ENCODE peak calls at places on chromosomes 1 and 21, in ten cellular contexts. Y is tibial nerve, C is retinal pigment epithelial cell, E is WTC11, V is GM13976, S is fibroblast of lung, O is stomach, J is progenitor cell of endocrine pancreas, U is body of pancreas, B is lower leg skin. I is an unnamed sample.

GRCh38 chr1:189939967-189940366 is 537.7 kb downstream of the BRINP3 start:
- DNase-seq in Y (no peak), C (no peak), E (no peak), V (no peak), S (peak), O (no peak), J (no peak), U (no peak), B (no peak), I (no peak)

GRCh38 chr1:207857447-207857846 is 53.5 kb downstream of the CD34 start:
- DNase-seq in Y (no peak), C (no peak), E (no peak), V (no peak), S (no peak), O (no peak), J (no peak), U (no peak), B (no peak), I (no peak)

GRCh38 chr1:164748253-164748899 is 189.4 kb downstream of the PBX1 start:
- DNase-seq in Y (no peak), C (peak), E (no peak), V (no peak), S (peak), O (no peak), J (no peak), U (peak), B (peak), I (no peak)

GRCh38 chr1:153395136-153395685 is 4.3 kb upstream of the S100A8 start:
- DNase-seq in Y (no peak), C (no peak), E (no peak), V (no peak), S (no peak), O (no peak), J (no peak), U (no peak), B (no peak), I (no peak)

GRCh38 chr1:81484284-81484683 is 316.4 kb upstream of the ADGRL2 start:
- DNase-seq in Y (no peak), C (no peak), E (no peak), V (no peak), S (no peak), O (no peak), J (no peak), U (no peak), B (no peak), I (no peak)

GRCh38 chr1:165352442-165353293 is 3.8 kb downstream of the LMX1A start:
- DNase-seq in Y (no peak), C (no peak), E (peak), V (no peak), S (no peak), O (no peak), J (peak), U (no peak), B (no peak), I (no peak)

GRCh38 chr1:20164694-20165202 is 21.1 kb upstream of the UBXN10 start:
- DNase-seq in Y (no peak), C (no peak), E (no peak), V (no peak), S (peak), O (no peak), J (no peak), U (no peak), B (peak), I (no peak)

GRCh38 chr1:50973875-50974617 is 4.0 kb downstream of the CDKN2C start:
- DNase-seq in Y (no peak), C (no peak), E (peak), V (no peak), S (no peak), O (no peak), J (no peak), U (no peak), B (no peak), I (no peak)

GRCh38 chr1:87292684-87293493 is 35.8 kb upstream of the LMO4 start:
- DNase-seq in Y (peak), C (no peak), E (peak), V (peak), S (peak), O (peak), J (peak), U (peak), B (peak), I (peak)

GRCh38 chr1:117613249-117613968 is 7.6 kb downstream of the TENT5C start:
- DNase-seq in Y (no peak), C (no peak), E (no peak), V (no peak), S (no peak), O (no peak), J (no peak), U (no peak), B (no peak), I (no peak)

GRCh38 chr1:47582891-47583608 is 145.2 kb downstream of the FOXD2 start:
- DNase-seq in Y (no peak), C (no peak), E (no peak), V (no peak), S (no peak), O (no peak), J (no peak), U (no peak), B (no peak), I (no peak)

GRCh38 chr21:38621132-38621531 is 122.9 kb upstream of the ERG start:
- DNase-seq in Y (no peak), C (no peak), E (no peak), V (no peak), S (no peak), O (no peak), J (no peak), U (no peak), B (no peak), I (no peak)
- TF ChIP-seq CTCF in Y (no peak), C (no peak), E (no peak), V (no peak), S (no peak), O (no peak), J (no peak), U (no peak), B (no peak), I (no peak)

GRCh38 chr1:181659348-181659957 is 176.1 kb downstream of the CACNA1E start:
- DNase-seq in Y (no peak), C (no peak), E (no peak), V (no peak), S (no peak), O (no peak), J (no peak), U (no peak), B (no peak), I (no peak)
- TF ChIP-seq CTCF in Y (no peak), C (no peak), E (no peak), V (no peak), S (no peak), O (no peak), J (no peak), U (no peak), B (no peak), I (no peak)

GRCh38 chr1:241639653-241640148 is 468 bp downstream of the CHML start:
- DNase-seq in Y (no peak), C (no peak), E (peak), V (no peak), S (peak), O (no peak), J (peak), U (no peak), B (peak), I (peak)
- TF ChIP-seq CTCF in Y (no peak), C (no peak), E (no peak), V (no peak), S (no peak), O (no peak), J (no peak), U (no peak), B (no peak), I (no peak)

GRCh38 chr1:154945962-154946850 is 9.7 kb upstream of the PMVK start:
- DNase-seq in Y (no peak), C (no peak), E (no peak), V (no peak), S (no peak), O (no peak), J (no peak), U (no peak), B (no peak), I (no peak)

GRCh38 chr1:154945160-154945961 is 8.8 kb upstream of the PMVK start:
- DNase-seq in Y (no peak), C (no peak), E (no peak), V (no peak), S (no peak), O (no peak), J (no peak), U (no peak), B (no peak), I (no peak)

GRCh38 chr1:154944422-154945159 is 8.1 kb upstream of the PMVK start:
- DNase-seq in Y (no peak), C (no peak), E (no peak), V (no peak), S (peak), O (no peak), J (no peak), U (no peak), B (no peak), I (no peak)

GRCh38 chr1:154941332-154941995 is 4.9 kb upstream of the PMVK start:
- DNase-seq in Y (no peak), C (no peak), E (peak), V (no peak), S (no peak), O (peak), J (no peak), U (peak), B (no peak), I (no peak)

DNA sequence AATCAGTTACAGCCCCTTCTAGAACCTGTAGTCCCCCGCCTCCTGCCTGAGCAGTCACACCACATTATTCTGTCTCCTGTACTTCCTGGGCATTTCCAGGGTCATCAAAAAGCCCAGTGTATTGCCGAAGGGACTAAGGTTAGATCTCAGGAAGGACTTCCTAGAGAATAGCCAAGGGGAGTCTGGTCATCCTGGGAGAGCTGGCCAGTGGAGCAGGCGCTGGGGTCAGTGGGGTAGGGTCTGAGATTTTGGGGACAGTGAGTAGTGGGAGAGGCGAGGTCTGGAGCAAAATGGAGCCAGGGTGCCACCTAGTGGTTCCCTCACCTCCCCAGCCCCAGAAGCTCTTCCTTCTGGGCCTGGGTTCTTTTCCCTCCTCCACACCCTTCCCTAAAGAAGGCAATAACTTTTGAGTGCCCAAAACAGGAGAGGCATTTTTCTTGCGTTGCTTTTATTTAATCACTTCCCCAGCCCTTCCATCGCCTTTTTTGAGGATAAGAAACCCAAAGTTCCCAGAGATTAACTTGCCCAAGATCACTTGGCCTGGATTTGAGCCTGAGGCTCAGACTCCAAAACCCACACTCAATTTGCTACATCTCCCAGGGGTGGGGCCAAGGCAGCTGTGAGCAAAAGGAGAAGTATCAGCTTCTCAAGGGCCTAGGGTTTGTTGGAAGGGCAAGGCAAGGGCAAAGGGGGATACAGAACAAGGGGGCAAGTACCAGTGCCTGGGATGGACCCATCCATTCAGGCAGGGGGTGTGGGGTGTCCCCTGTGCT is 7.3 kb upstream of the PMVK start:
- DNase-seq in Y (no peak), C (no peak), E (peak), V (peak), S (peak), O (peak), J (no peak), U (no peak), B (no peak), I (no peak)
- TF ChIP-seq CTCF in Y (peak), C (peak), E (peak), V (peak), S (peak), O (peak), J (peak), U (peak), B (no peak), I (peak)

GRCh38 chr1:112955678-112956502 is at the start of gene SLC16A1:
- DNase-seq in Y (peak), C (peak), E (peak), V (peak), S (peak), O (peak), J (peak), U (peak), B (peak), I (peak)
- TF ChIP-seq CTCF in Y (peak), C (peak), E (no peak), V (peak), S (peak), O (peak), J (no peak), U (peak), B (peak), I (peak)

I was measured in CD14-positive monocyte.